ENCODE peak calls at places on chromosomes 1 and 21, in six cellular contexts. M is aorta, H is left ventricle myocardium inferior, A is heart left ventricle, E is tibial nerve, I is pancreas. G is an unnamed sample.

GRCh38 chr1:30085814-30086770 is 637.3 kb downstream of the MATN1 start:
- DNase-seq in E (no peak), A (peak), M (peak), H (peak), I (peak), G (no peak)

GRCh38 chr1:183881387-183882084 is 76.6 kb downstream of the RGL1 start:
- DNase-seq in E (no peak), I (peak), M (peak), A (peak), H (peak), G (no peak)

GRCh38 chr1:216390956-216391355 is 32.3 kb downstream of the USH2A start:
- DNase-seq in E (no peak), H (no peak), M (no peak), I (no peak), A (no peak), G (no peak)

GRCh38 chr1:41487729-41488598 is 3.5 kb upstream of the EDN2 start:
- DNase-seq in M (peak), H (no peak), I (peak), E (no peak), A (peak), G (no peak)

GRCh38 chr1:64043976-64044375 is 159.4 kb upstream of the UBE2U start:
- DNase-seq in M (peak), H (no peak), E (no peak), A (no peak), I (no peak), G (no peak)

GRCh38 chr21:46295177-46295711 is 9.1 kb downstream of the YBEY start:
- DNase-seq in M (no peak), E (no peak), H (peak), A (no peak), I (no peak), G (no peak)

GRCh38 chr1:116377564-116378529 is 4.8 kb downstream of the ATP1A1 start:
- DNase-seq in I (peak), M (peak), H (peak), E (peak), A (peak), G (no peak)

GRCh38 chr1:77319036-77319705 is 37.4 kb downstream of the AK5 start:
- DNase-seq in A (no peak), H (no peak), I (no peak), E (no peak), M (no peak), G (no peak)

GRCh38 chr1:203644661-203645510 is 18.3 kb downstream of the ATP2B4 start:
- DNase-seq in M (peak), H (no peak), E (no peak), A (no peak), I (no peak), G (no peak)

GRCh38 chr1:6245869-6246496 is 2.0 kb downstream of the HES3 start:
- DNase-seq in E (no peak), M (no peak), H (no peak), A (no peak), I (peak), G (no peak)

GRCh38 chr1:165954940-165955339 is 127.5 kb downstream of the UCK2 start:
- DNase-seq in I (no peak), A (no peak), M (no peak), H (no peak), E (no peak), G (no peak)

GRCh38 chr1:213231795-213232231 is 180.8 kb downstream of the RPS6KC1 start:
- DNase-seq in E (no peak), I (no peak), A (no peak), H (no peak), M (no peak), G (no peak)

GRCh38 chr1:1858382-1859086 is 32.4 kb downstream of the GNB1 start:
- DNase-seq in E (peak), A (peak), M (peak), H (peak), I (peak), G (peak)

GRCh38 chr1:68758666-68759209 is 261.9 kb upstream of the DEPDC1 start:
- DNase-seq in M (no peak), I (no peak), E (no peak), H (no peak), A (no peak), G (no peak)

GRCh38 chr1:225611537-225612223 is 41.2 kb downstream of the ENAH start:
- DNase-seq in H (no peak), E (no peak), I (no peak), M (no peak), A (no peak), G (no peak)

GRCh38 chr1:1788646-1789431 is 10.6 kb upstream of the NADK start:
- DNase-seq in A (no peak), I (no peak), E (no peak), M (no peak), H (no peak), G (no peak)

GRCh38 chr21:44771896-44772525 is 29.6 kb downstream of the UBE2G2 start:
- DNase-seq in I (no peak), E (no peak), H (no peak), A (no peak), M (no peak), G (no peak)

GRCh38 chr1:179178965-179179364 is 50.5 kb downstream of the ABL2 start:
- DNase-seq in H (no peak), M (no peak), I (no peak), A (no peak), E (no peak), G (no peak)

GRCh38 chr1:200224315-200224714 is 185.5 kb downstream of the ZNF281 start:
- DNase-seq in E (no peak), I (no peak), M (no peak), H (no peak), A (no peak), G (no peak)

GRCh38 chr21:42499430-42500106 is 3.5 kb upstream of the RSPH1 start:
- DNase-seq in M (no peak), E (no peak), H (no peak), A (no peak), I (no peak), G (no peak)

GRCh38 chr1:173297798-173298391 is 90.8 kb upstream of the TNFSF4 start:
- DNase-seq in A (no peak), H (no peak), E (no peak), I (no peak), M (no peak), G (no peak)

GRCh38 chr1:37288900-37289299 is 185.5 kb upstream of the ZC3H12A start:
- DNase-seq in M (no peak), E (no peak), H (no peak), A (no peak), I (no peak), G (no peak)

GRCh38 chr1:83756984-83757717 is 241.8 kb downstream of the TTLL7 start:
- DNase-seq in A (no peak), H (no peak), M (no peak), E (no peak), I (no peak), G (no peak)

GRCh38 chr1:150613061-150613920 is 16.1 kb downstream of the ENSA start:
- DNase-seq in H (no peak), M (no peak), E (no peak), I (no peak), A (no peak), G (no peak)

GRCh38 chr1:202018476-202019234 is 8.3 kb downstream of the ELF3 start:
- DNase-seq in E (no peak), I (peak), A (no peak), H (no peak), M (no peak), G (no peak)

GRCh38 chr1:111489604-111490003 is 13.8 kb downstream of the ADORA3 start:
- DNase-seq in M (no peak), H (no peak), I (no peak), E (no peak), A (no peak), G (no peak)

GRCh38 chr1:247857986-247858356 is 984 bp downstream of the TRIM58 start:
- DNase-seq in E (no peak), M (no peak), A (no peak), H (no peak), I (no peak), G (no peak)

GRCh38 chr1:90718411-90719320 is 1.6 kb upstream of the BARHL2 start:
- DNase-seq in I (no peak), M (no peak), E (no peak), A (no peak), H (no peak), G (no peak)

GRCh38 chr1:201686709-201687455 is 142.1 kb upstream of the IPO9 start:
- DNase-seq in E (no peak), I (no peak), A (no peak), M (peak), H (no peak), G (no peak)

GRCh38 chr1:182888736-182889531 is 49.8 kb downstream of the DHX9 start:
- DNase-seq in M (no peak), E (no peak), A (no peak), H (no peak), I (no peak), G (no peak)

GRCh38 chr1:28197682-28198415 is 21.4 kb upstream of the PTAFR start:
- DNase-seq in E (no peak), I (no peak), M (no peak), H (no peak), A (no peak), G (no peak)

GRCh38 chr1:211870156-211870555 is 39.6 kb upstream of the LPGAT1 start:
- DNase-seq in I (no peak), A (no peak), H (no peak), M (no peak), E (no peak), G (no peak)

GRCh38 chr1:43499882-43500281 is 30.8 kb upstream of the PTPRF start:
- DNase-seq in M (no peak), E (no peak), I (no peak), H (no peak), A (no peak), G (no peak)

GRCh38 chr1:200226969-200227303 is 182.9 kb downstream of the ZNF281 start:
- DNase-seq in M (no peak), H (no peak), E (no peak), I (no peak), A (no peak), G (no peak)

GRCh38 chr1:233945573-233945972 is 41.1 kb downstream of the SLC35F3 start:
- DNase-seq in I (no peak), E (no peak), H (no peak), A (no peak), M (no peak), G (no peak)

GRCh38 chr1:216119600-216119999 is 303.6 kb downstream of the USH2A start:
- DNase-seq in H (no peak), I (no peak), A (no peak), M (no peak), E (no peak), G (no peak)

GRCh38 chr1:236009193-236009592 is 55.7 kb downstream of the NID1 start:
- DNase-seq in E (no peak), I (no peak), M (no peak), A (no peak), H (no peak), G (no peak)
- H3K27ac ChIP-seq in E (peak), I (no peak), M (no peak), A (peak), H (peak), G (no peak)

DNA sequence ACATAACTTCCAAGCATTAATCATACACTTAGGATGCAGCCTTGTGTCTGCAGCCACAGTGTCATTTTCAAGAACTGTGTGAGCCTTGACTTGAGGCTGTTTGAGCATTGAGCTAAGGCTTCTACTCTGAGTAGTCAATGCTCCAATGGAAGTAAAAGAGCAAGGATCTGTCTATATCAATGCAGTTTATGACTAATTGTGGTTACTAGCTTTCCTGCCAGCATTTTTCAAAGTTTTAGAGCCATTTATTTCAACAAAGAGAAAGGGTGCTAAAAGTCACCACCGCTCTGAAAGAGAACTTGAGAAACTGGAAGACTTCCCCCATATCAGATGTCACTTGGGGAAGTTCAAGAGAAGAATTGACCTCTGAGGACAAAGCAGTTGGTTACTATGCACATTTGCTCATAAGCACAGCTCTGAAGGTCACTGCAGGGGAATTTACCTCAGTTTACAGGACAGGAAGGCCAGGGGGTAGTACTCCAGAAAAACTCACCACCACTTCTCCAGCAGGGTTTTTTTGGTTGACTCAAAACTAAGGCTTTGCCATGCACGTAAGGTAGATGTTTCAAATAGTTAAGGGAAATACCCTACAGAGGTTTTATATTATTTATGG is 24.5 kb upstream of the RGS1 start:
- DNase-seq in M (no peak), E (no peak), A (no peak), H (no peak), I (no peak), G (no peak)
- H3K27ac ChIP-seq in M (no peak), E (no peak), A (no peak), H (no peak), I (no peak), G (no peak)

DNA sequence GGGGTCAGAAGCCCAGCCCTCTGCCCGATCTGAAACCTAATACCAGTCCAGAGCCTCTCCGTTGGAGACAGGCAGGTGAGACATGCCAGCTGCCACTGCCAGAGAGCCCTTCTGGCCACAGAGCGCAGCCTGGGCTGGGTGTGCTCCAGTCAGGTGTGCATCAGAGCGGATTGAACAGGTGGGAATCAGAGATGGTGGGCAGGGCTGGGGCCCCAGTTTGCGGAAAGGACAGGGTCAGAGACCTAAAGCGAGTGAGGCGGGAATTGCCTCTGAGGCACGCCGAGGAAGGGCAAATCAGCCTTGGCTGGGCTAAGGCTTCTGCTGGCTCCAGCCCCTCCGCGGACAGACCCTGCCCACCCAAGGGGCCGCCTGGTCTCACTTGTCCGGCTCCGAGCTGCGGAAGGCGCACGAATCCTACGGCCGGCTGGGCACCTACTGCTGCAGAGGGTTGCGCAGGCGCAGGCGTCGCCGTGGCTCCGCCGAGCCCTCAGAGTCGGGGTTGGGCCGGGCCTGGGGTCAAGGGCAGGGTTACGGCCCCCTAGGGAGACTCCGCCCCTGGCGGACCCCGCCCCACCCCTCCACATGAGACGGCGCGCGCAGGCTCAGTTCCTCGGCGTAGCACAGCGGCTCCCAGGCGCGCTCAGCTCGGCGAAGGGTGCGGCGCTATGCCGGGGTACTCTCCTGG is 10.3 kb downstream of the CPLANE2 start:
- DNase-seq in A (peak), E (no peak), I (peak), M (no peak), H (peak), G (peak)
- H3K27ac ChIP-seq in A (no peak), E (no peak), I (peak), M (no peak), H (peak), G (no peak)

GRCh38 chr1:25561426-25562100 is 18.2 kb downstream of the LDLRAP1 start:
- DNase-seq in I (no peak), E (no peak), M (no peak), H (no peak), A (no peak), G (no peak)
- H3K27ac ChIP-seq in I (no peak), E (no peak), M (no peak), H (peak), A (no peak), G (peak)

GRCh38 chr21:15853126-15853525 is 123.3 kb downstream of the USP25 start:
- DNase-seq in A (no peak), E (no peak), M (no peak), I (no peak), H (no peak), G (no peak)

GRCh38 chr21:15856813-15857212 is 127.0 kb downstream of the USP25 start:
- DNase-seq in M (no peak), A (no peak), I (no peak), H (no peak), E (no peak), G (no peak)

GRCh38 chr21:15852146-15852545 is 122.4 kb downstream of the USP25 start:
- DNase-seq in M (no peak), A (no peak), H (no peak), E (no peak), I (no peak), G (no peak)

DNA sequence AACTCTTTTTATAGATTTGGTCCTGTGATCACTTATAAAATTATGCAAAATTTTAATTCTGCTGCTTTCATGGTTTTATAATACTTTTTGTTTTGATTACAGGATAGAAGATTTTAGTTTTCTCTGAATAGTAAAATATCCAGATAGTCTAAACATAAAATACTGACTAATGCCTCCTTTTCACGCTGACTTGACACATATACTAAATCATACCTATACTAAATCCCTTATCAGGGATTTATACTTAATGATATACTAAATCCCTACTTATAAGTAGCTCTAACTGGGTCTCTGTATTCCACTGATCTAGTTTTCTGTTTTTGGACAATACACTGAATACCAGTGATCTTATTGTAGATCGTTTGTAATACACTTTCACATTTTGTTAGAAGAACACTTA is 128.0 kb downstream of the USP25 start:
- DNase-seq in A (no peak), H (no peak), M (no peak), E (no peak), I (no peak), G (no peak)
- H3K27ac ChIP-seq in A (no peak), H (peak), M (no peak), E (no peak), I (no peak), G (no peak)